ENCODE peak calls at places on chromosomes 2 and 18, in eight cellular contexts. T, L, U, W, A, D, N and B are unnamed samples.

GRCh38 chr2:196537311-196537710 is 102.2 kb upstream of the CCDC150 start:
- DNase-seq in T (no peak), L (no peak), U (no peak), W (no peak), A (peak; percentile 4), D (no peak), N (no peak), B (no peak)

GRCh38 chr2:119826370-119826961 is 66.7 kb downstream of the PTPN4 start:
- DNase-seq in T (peak; percentile 40), L (peak; percentile 60), U (no peak), W (no peak), A (peak; percentile 9), D (no peak), N (no peak), B (peak; percentile 41)

GRCh38 chr18:23306842-23307241 is 146.2 kb upstream of the RIOK3 start:
- DNase-seq in T (no peak), L (no peak), U (no peak), W (no peak), A (no peak), D (no peak), N (no peak), B (no peak)

GRCh38 chr2:118677546-118677945 is 169.9 kb downstream of the EN1 start:
- DNase-seq in T (no peak), L (no peak), U (no peak), W (no peak), A (no peak), D (no peak), N (no peak), B (no peak)

GRCh38 chr2:36438454-36438977 is 82.9 kb downstream of the CRIM1 start:
- DNase-seq in T (peak; percentile 97), L (peak; percentile 92), U (no peak), W (no peak), A (peak; percentile 53), D (peak; percentile 73), N (peak; percentile 99), B (peak; percentile 10)

GRCh38 chr2:217890445-217890844 is 112.3 kb downstream of the TNS1 start:
- DNase-seq in T (peak; percentile 79), L (peak; percentile 88), U (no peak), W (no peak), A (peak; percentile 20), D (peak; percentile 69), N (peak; percentile 29), B (no peak)

GRCh38 chr2:225584821-225585220 is 185.3 kb downstream of the NYAP2 start:
- DNase-seq in T (no peak), L (no peak), U (no peak), W (no peak), A (no peak), D (no peak), N (no peak), B (peak; percentile 35)

GRCh38 chr2:157190151-157190550 is 67.4 kb upstream of the GALNT5 start:
- DNase-seq in T (peak; percentile 84), L (no peak), U (no peak), W (no peak), A (peak; percentile 37), D (peak; percentile 11), N (peak; percentile 84), B (no peak)

GRCh38 chr2:112784199-112785189 is at the start of gene IL1A:
- DNase-seq in T (peak; percentile 54), L (no peak), U (no peak), W (no peak), A (peak; percentile 78), D (peak; percentile 54), N (peak; percentile 69), B (peak; percentile 56)

GRCh38 chr2:220682616-220683015 is 889.5 kb downstream of the EPHA4 start:
- DNase-seq in T (no peak), L (no peak), U (no peak), W (no peak), A (no peak), D (peak; percentile 2), N (no peak), B (no peak)

GRCh38 chr18:5421981-5422380 is 121.8 kb downstream of the EPB41L3 start:
- DNase-seq in T (no peak), L (no peak), U (no peak), W (no peak), A (no peak), D (no peak), N (no peak), B (no peak)

GRCh38 chr2:206452750-206453149 is 9.4 kb downstream of the ADAM23 start:
- DNase-seq in T (no peak), L (no peak), U (no peak), W (no peak), A (no peak), D (peak; percentile 40), N (no peak), B (no peak)

GRCh38 chr18:50918153-50918552 is 39.2 kb downstream of the ME2 start:
- DNase-seq in T (no peak), L (no peak), U (no peak), W (no peak), A (no peak), D (no peak), N (no peak), B (no peak)

GRCh38 chr18:35408843-35409261 is 31.7 kb upstream of the ZNF396 start:
- DNase-seq in T (no peak), L (no peak), U (no peak), W (no peak), A (no peak), D (no peak), N (no peak), B (no peak)

GRCh38 chr2:149033716-149034115 is 4.8 kb upstream of the LYPD6B start:
- DNase-seq in T (no peak), L (no peak), U (no peak), W (no peak), A (no peak), D (no peak), N (no peak), B (no peak)

GRCh38 chr18:45839415-45840395 is 14.2 kb downstream of the SIGLEC15 start:
- DNase-seq in T (peak; percentile 69), L (peak; percentile 75), U (no peak), W (no peak), A (no peak), D (no peak), N (no peak), B (peak; percentile 79)

GRCh38 chr2:120461092-120461491 is 115.2 kb downstream of the INHBB start:
- DNase-seq in T (no peak), L (no peak), U (no peak), W (no peak), A (no peak), D (no peak), N (no peak), B (no peak)

GRCh38 chr18:59918320-59918755 is 18.5 kb downstream of the PMAIP1 start:
- DNase-seq in T (peak; percentile 67), L (peak; percentile 46), U (no peak), W (no peak), A (peak; percentile 17), D (no peak), N (peak; percentile 34), B (no peak)